ENCODE peak calls at places on chromosomes 5 and 9, in four cellular contexts. H is hepatocyte, X is GM23338, Y is A549. U is an unnamed sample.
A peak's percentile ranks its signal among the peaks of the same experiment; 100 is the strongest.

GRCh38 chr5:3709058-3709723 is 113.6 kb downstream of the IRX1 start:
- DNase-seq in Y (no peak), H (no peak), X (peak; percentile 47), U (no peak)

GRCh38 chr9:126626117-126627022 is 12.6 kb downstream of the LMX1B start:
- DNase-seq in Y (no peak), H (no peak), X (peak; percentile 70), U (no peak)

GRCh38 chr9:19493174-19493811 is 84.5 kb downstream of the ACER2 start:
- DNase-seq in H (peak; percentile 76), Y (peak; percentile 44), X (peak; percentile 84), U (peak; percentile 60)

GRCh38 chr5:114055810-114056476 is 305.9 kb upstream of the KCNN2 start:
- DNase-seq in H (peak; percentile 13), X (peak; percentile 67), Y (no peak), U (no peak)

GRCh38 chr5:88245241-88245892 is 23.3 kb downstream of the TMEM161B start:
- DNase-seq in X (no peak), H (no peak), Y (no peak), U (no peak)

GRCh38 chr9:91837982-91838731 is 111.9 kb downstream of the ROR2 start:
- DNase-seq in H (peak; percentile 77), Y (peak; percentile 19), X (no peak), U (no peak)

GRCh38 chr5:114038756-114039155 is 323.1 kb upstream of the KCNN2 start:
- DNase-seq in H (no peak), Y (no peak), X (no peak), U (no peak)

GRCh38 chr5:115992848-115993350 is 30.6 kb downstream of the LVRN start:
- DNase-seq in Y (no peak), X (no peak), H (no peak), U (no peak)

GRCh38 chr9:68584110-68585033 is 43.7 kb upstream of the TMEM252 start:
- DNase-seq in Y (peak; percentile 88), H (peak; percentile 95), X (peak; percentile 96), U (peak; percentile 80)

GRCh38 chr5:169860585-169860984 is 119.7 kb downstream of the INSYN2B start:
- DNase-seq in X (no peak), H (no peak), Y (no peak), U (peak; percentile 16)

GRCh38 chr9:98807070-98807810 is at the start of gene GALNT12:
- DNase-seq in X (peak; percentile 81), H (peak; percentile 68), Y (peak; percentile 36), U (peak; percentile 79)

GRCh38 chr5:133797167-133797566 is 171.3 kb downstream of the C5orf15 start:
- DNase-seq in X (no peak), Y (no peak), H (no peak), U (no peak)

GRCh38 chr9:21830589-21830988 is 28.2 kb downstream of the MTAP start:
- DNase-seq in H (no peak), Y (peak; percentile 61), X (no peak), U (no peak)

GRCh38 chr9:5442400-5443011 is 4.8 kb upstream of the PLGRKT start:
- DNase-seq in H (peak; percentile 67), X (peak; percentile 73), Y (peak; percentile 78), U (no peak)

GRCh38 chr5:153903321-153903720 is 135.4 kb downstream of the FAM114A2 start:
- DNase-seq in Y (no peak), X (no peak), H (no peak), U (no peak)

GRCh38 chr9:100427366-100428263 is 672 bp downstream of the MSANTD3 start:
- DNase-seq in H (peak; percentile 64), Y (peak; percentile 83), X (peak; percentile 90), U (no peak)

GRCh38 chr9:70835323-70835722 is 286.1 kb downstream of the TRPM3 start:
- DNase-seq in H (no peak), Y (no peak), X (no peak), U (no peak)

GRCh38 chr5:154529282-154529681 is 51.3 kb upstream of the HAND1 start:
- DNase-seq in H (no peak), X (no peak), Y (no peak), U (no peak)

GRCh38 chr9:87594218-87594617 is 96.6 kb downstream of the DAPK1 start:
- DNase-seq in H (no peak), Y (no peak), X (no peak), U (no peak)

GRCh38 chr5:35785601-35786085 is 71.0 kb upstream of the IL7R start:
- DNase-seq in H (no peak), X (no peak), Y (no peak), U (no peak)

GRCh38 chr5:54091416-54092130 is 218.8 kb downstream of the ARL15 start:
- DNase-seq in H (no peak), X (no peak), Y (no peak), U (no peak)

GRCh38 chr9:101530076-101530711 is 3.5 kb upstream of the RNF20 start:
- DNase-seq in X (peak; percentile 89), H (peak; percentile 85), Y (peak; percentile 79), U (peak; percentile 63)

DNA sequence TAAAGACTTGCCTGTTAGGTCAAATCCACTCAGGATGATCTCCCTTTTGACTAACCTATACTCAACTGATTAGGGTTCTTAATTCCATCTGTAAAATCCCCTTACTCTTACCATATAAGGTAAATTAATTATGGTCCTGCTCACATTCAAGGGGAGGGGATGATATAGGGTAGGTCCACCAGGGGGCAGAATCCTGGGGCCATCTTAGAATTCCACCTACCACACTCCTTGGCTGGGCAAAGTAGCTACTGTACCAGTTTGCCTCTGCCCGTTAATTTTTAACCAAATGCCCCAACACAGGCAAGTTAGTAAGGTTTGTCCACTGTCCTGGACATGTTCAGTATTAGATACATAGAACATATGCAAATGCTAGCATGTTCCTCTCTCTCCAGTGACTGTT is 262.4 kb downstream of the SEMA5A start:
- DNase-seq in Y (no peak), H (no peak), X (peak; percentile 24), U (no peak)
- TF ChIP-seq CTCF in Y (no peak), H (no peak), X (peak; percentile 53), U (no peak)

DNA sequence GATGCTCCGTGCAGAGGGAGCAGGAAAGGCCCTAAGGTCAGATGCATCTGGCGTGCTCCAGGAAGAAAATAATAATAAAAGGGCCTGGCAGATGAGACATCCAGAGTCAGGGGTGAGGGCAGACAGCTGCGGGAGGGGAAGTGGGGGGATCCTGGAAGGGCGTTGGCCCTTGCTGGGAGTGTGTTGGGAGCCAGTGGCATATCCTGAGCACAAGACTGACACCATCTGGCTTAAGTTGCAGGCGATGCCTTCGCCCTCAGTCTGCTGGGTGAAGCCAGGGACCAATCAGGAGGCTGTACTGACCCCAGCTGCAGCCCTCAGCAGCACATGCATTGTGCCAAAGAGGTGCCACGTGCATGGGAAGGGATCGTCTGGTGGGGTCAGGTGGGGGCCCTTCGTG is 3.8 kb downstream of the OR2V2 start:
- DNase-seq in H (no peak), Y (peak; percentile 56), X (peak; percentile 65), U (no peak)
- TF ChIP-seq CTCF in H (no peak), Y (no peak), X (no peak), U (no peak)

GRCh38 chr5:28468121-28468520 is 1429.7 kb upstream of the CDH9 start:
- DNase-seq in Y (peak; percentile 4), H (no peak), X (no peak), U (peak; percentile 2)

GRCh38 chr5:28473531-28474107 is 1435.2 kb upstream of the CDH9 start:
- DNase-seq in X (peak; percentile 67), Y (peak; percentile 34), H (peak; percentile 20), U (no peak)
- TF ChIP-seq CTCF in X (peak; percentile 75), Y (peak; percentile 30), H (peak; percentile 48), U (no peak)

GRCh38 chr5:147168578-147169327 is 66.1 kb upstream of the STK32A start:
- DNase-seq in X (no peak), Y (no peak), H (no peak), U (no peak)
- TF ChIP-seq CTCF in X (no peak), Y (no peak), H (no peak), U (no peak)

DNA sequence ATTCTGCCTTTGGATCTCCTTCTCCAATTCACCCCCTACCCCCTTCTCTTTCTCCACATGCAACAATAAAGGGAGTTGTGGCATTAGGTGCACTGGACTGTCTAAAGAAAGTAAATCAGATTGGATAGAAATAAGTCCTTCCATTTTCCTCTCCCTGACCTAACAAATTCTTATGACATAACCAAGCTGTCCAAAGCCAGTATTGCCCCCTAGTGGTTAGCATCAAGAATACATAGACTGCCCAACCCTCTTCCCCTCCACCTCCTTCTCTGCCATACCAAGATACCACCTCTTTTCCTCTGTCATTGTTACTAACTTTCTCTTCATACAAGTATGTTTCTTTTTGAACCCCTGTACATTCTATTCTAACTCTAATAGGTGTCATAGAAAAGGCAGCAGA is 45.7 kb downstream of the PPARGC1B start:
- DNase-seq in H (peak; percentile 46), Y (peak; percentile 73), X (peak; percentile 73), U (no peak)
- TF ChIP-seq CTCF in H (peak; percentile 43), Y (peak; percentile 54), X (peak; percentile 77), U (no peak)